ENCODE peak calls at places on chromosomes 6 and 20, in seven cellular contexts. S is cardiac muscle cell; T is PC-9; X is breast epithelium; Z is heart right ventricle; V is CD4-positive, alpha-beta memory T cell; K is cardiac fibroblast. Y is an unnamed sample.

GRCh38 chr6:146244630-146245143 is 215.8 kb downstream of the GRM1 start:
- DNase-seq in S (no peak), T (no peak), X (no peak), Z (no peak), V (no peak), K (no peak), Y (no peak)

GRCh38 chr6:167047554-167047953 is 48.4 kb downstream of the CEP43 start:
- DNase-seq in S (no peak), T (no peak), X (no peak), Z (no peak), V (peak), K (no peak), Y (no peak)

GRCh38 chr20:32872266-32872665 is 13.5 kb downstream of the EFCAB8 start:
- DNase-seq in S (no peak), T (no peak), X (no peak), Z (no peak), V (no peak), K (no peak), Y (no peak)

GRCh38 chr6:154247119-154247814 is 109.3 kb downstream of the IPCEF1 start:
- DNase-seq in S (peak), T (no peak), X (no peak), Z (no peak), V (peak), K (no peak), Y (no peak)

GRCh38 chr6:42460892-42461291 is 9.2 kb upstream of the TRERF1 start:
- DNase-seq in S (no peak), T (no peak), X (no peak), Z (no peak), V (no peak), K (peak), Y (no peak)

GRCh38 chr6:37860226-37860839 is 40.8 kb downstream of the ZFAND3 start:
- DNase-seq in S (peak), T (peak), X (no peak), Z (peak), V (peak), K (peak), Y (no peak)

GRCh38 chr6:104653786-104654185 is 205.9 kb downstream of the HACE1 start:
- DNase-seq in S (no peak), T (no peak), X (no peak), Z (no peak), V (no peak), K (no peak), Y (no peak)

GRCh38 chr6:36326351-36326995 is 10.2 kb downstream of the BNIP5 start:
- DNase-seq in S (no peak), T (no peak), X (no peak), Z (peak), V (no peak), K (peak), Y (no peak)

GRCh38 chr6:49457771-49458170 is 5.3 kb downstream of the MMUT start:
- DNase-seq in S (no peak), T (no peak), X (no peak), Z (no peak), V (no peak), K (no peak), Y (no peak)

GRCh38 chr20:36717657-36718056 is 28.2 kb downstream of the NDRG3 start:
- DNase-seq in S (peak), T (no peak), X (no peak), Z (no peak), V (peak), K (peak), Y (no peak)

GRCh38 chr6:131733376-131734016 is 22.7 kb upstream of the CTAGE9 start:
- DNase-seq in S (no peak), T (no peak), X (peak), Z (peak), V (no peak), K (peak), Y (peak)

GRCh38 chr20:45948742-45949541 is 14.5 kb downstream of the PCIF1 start:
- DNase-seq in S (no peak), T (no peak), X (no peak), Z (no peak), V (no peak), K (no peak), Y (no peak)

GRCh38 chr6:144528605-144529425 is 243.7 kb downstream of the UTRN start:
- DNase-seq in S (peak), T (peak), X (no peak), Z (no peak), V (no peak), K (peak), Y (peak)

GRCh38 chr6:558089-558488 is 98.8 kb downstream of the HUS1B start:
- DNase-seq in S (no peak), T (no peak), X (no peak), Z (no peak), V (no peak), K (peak), Y (no peak)

GRCh38 chr20:43191946-43192847 is 2.5 kb upstream of the PTPRT start:
- DNase-seq in S (peak), T (peak), X (peak), Z (peak), V (no peak), K (no peak), Y (no peak)

GRCh38 chr6:43758617-43759050 is 11.4 kb upstream of the VEGFA start:
- DNase-seq in S (peak), T (peak), X (no peak), Z (no peak), V (no peak), K (no peak), Y (no peak)

GRCh38 chr20:56202493-56203077 is 45.9 kb upstream of the MC3R start:
- DNase-seq in S (no peak), T (peak), X (no peak), Z (no peak), V (no peak), K (peak), Y (no peak)

GRCh38 chr6:13560651-13561044 is 13.8 kb upstream of the SIRT5 start:
- DNase-seq in S (no peak), T (no peak), X (no peak), Z (no peak), V (no peak), K (no peak), Y (no peak)

GRCh38 chr6:83911278-83911677 is 51.8 kb downstream of the CYB5R4 start:
- DNase-seq in S (no peak), T (no peak), X (no peak), Z (no peak), V (no peak), K (no peak), Y (no peak)

GRCh38 chr6:113048741-113049140 is 701.6 kb downstream of the RFPL4B start:
- DNase-seq in S (no peak), T (no peak), X (no peak), Z (no peak), V (no peak), K (peak), Y (no peak)

GRCh38 chr6:155765275-155766194 is 309.9 kb upstream of the NOX3 start:
- DNase-seq in S (no peak), T (no peak), X (no peak), Z (no peak), V (no peak), K (peak), Y (no peak)

GRCh38 chr20:21607971-21608735 is 94.3 kb upstream of the NKX2-2 start:
- DNase-seq in S (no peak), T (peak), X (peak), Z (no peak), V (no peak), K (no peak), Y (no peak)

GRCh38 chr6:167350731-167351655 is 26.1 kb downstream of the TTLL2 start:
- DNase-seq in S (peak), T (no peak), X (peak), Z (peak), V (peak), K (peak), Y (peak)

GRCh38 chr20:34948030-34948429 is 7.6 kb downstream of the GSS start:
- DNase-seq in S (no peak), T (no peak), X (no peak), Z (no peak), V (no peak), K (peak), Y (no peak)

GRCh38 chr6:167495506-167496391 is 170.9 kb downstream of the TTLL2 start:
- DNase-seq in S (no peak), T (no peak), X (no peak), Z (no peak), V (no peak), K (no peak), Y (no peak)

GRCh38 chr20:37315293-37316110 is 26.0 kb downstream of the MANBAL start:
- DNase-seq in S (peak), T (no peak), X (no peak), Z (peak), V (no peak), K (peak), Y (no peak)

GRCh38 chr6:140441256-140441655 is 1066.8 kb upstream of the CITED2 start:
- DNase-seq in S (peak), T (peak), X (peak), Z (peak), V (peak), K (peak), Y (no peak)

GRCh38 chr6:2902470-2902762 is 693 bp downstream of the SERPINB9 start:
- DNase-seq in S (no peak), T (no peak), X (no peak), Z (no peak), V (no peak), K (peak), Y (peak)

GRCh38 chr20:53778041-53778516 is 184.4 kb upstream of the ZNF217 start:
- DNase-seq in S (no peak), T (no peak), X (peak), Z (no peak), V (no peak), K (no peak), Y (no peak)

GRCh38 chr20:32397567-32398084 is 39.5 kb downstream of the ASXL1 start:
- DNase-seq in S (no peak), T (no peak), X (no peak), Z (no peak), V (no peak), K (no peak), Y (no peak)

GRCh38 chr6:105545947-105546710 is 143.2 kb upstream of the PREP start:
- DNase-seq in S (no peak), T (no peak), X (no peak), Z (no peak), V (no peak), K (peak), Y (no peak)

GRCh38 chr6:166907373-166907841 is 48.9 kb downstream of the RNASET2 start:
- DNase-seq in S (no peak), T (no peak), X (no peak), Z (no peak), V (peak), K (no peak), Y (no peak)

GRCh38 chr20:63733579-63734081 is 2.8 kb upstream of the LIME1 start:
- DNase-seq in S (no peak), T (no peak), X (no peak), Z (no peak), V (no peak), K (no peak), Y (no peak)

GRCh38 chr6:163383912-163384311 is 30.6 kb upstream of the QKI start:
- DNase-seq in S (no peak), T (peak), X (no peak), Z (no peak), V (no peak), K (peak), Y (no peak)

GRCh38 chr6:125747589-125748533 is 1.6 kb upstream of the HEY2 start:
- DNase-seq in S (peak), T (peak), X (peak), Z (peak), V (peak), K (peak), Y (no peak)

GRCh38 chr6:154414021-154414813 is 57.6 kb upstream of the IPCEF1 start:
- DNase-seq in S (no peak), T (no peak), X (no peak), Z (no peak), V (no peak), K (peak), Y (peak)

GRCh38 chr6:158086054-158086705 is 81.9 kb downstream of the SERAC1 start:
- DNase-seq in S (no peak), T (no peak), X (no peak), Z (no peak), V (no peak), K (peak), Y (peak)

GRCh38 chr20:43751167-43752050 is 24.6 kb upstream of the GTSF1L start:
- DNase-seq in S (no peak), T (peak), X (no peak), Z (no peak), V (no peak), K (peak), Y (peak)

GRCh38 chr6:4289770-4290320 is 154.5 kb upstream of the ECI2 start:
- DNase-seq in S (no peak), T (no peak), X (no peak), Z (no peak), V (no peak), K (no peak), Y (no peak)

GRCh38 chr6:4282926-4283325 is 147.6 kb upstream of the ECI2 start:
- DNase-seq in S (no peak), T (no peak), X (no peak), Z (no peak), V (no peak), K (no peak), Y (no peak)

GRCh38 chr6:4291453-4292403 is 156.4 kb upstream of the ECI2 start:
- DNase-seq in S (no peak), T (no peak), X (no peak), Z (no peak), V (no peak), K (peak), Y (peak)

GRCh38 chr6:4287811-4288244 is 152.5 kb upstream of the ECI2 start:
- DNase-seq in S (no peak), T (no peak), X (no peak), Z (peak), V (no peak), K (no peak), Y (no peak)
- H3K4me3 ChIP-seq in S (no peak), T (no peak), X (no peak), Z (no peak), V (no peak), K (no peak), Y (no peak)

GRCh38 chr6:79453558-79454042 is 83.6 kb downstream of the LCA5 start:
- DNase-seq in S (no peak), T (peak), X (peak), Z (no peak), V (no peak), K (peak), Y (peak)
- H3K4me3 ChIP-seq in S (no peak), T (no peak), X (no peak), Z (no peak), V (no peak), K (no peak), Y (no peak)

DNA sequence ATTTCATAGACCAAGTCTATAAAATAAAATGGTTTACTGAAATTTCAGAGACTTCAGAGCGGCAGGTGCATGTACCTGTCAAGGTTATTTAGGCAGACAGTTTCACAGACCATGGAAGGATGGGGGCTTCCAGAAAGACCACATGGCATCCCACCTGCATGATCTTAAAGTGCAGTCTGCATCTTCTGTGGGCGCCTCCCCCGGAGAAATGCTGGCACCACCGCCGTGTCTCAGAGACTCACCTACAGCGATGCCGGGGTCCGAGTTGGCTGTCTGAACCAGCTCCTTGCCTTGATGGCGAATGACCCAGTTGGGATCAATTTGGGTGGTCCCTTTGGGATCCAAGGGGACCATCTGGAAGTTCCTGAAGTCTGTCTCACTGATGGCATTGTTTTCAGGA is 30.6 kb downstream of the THBS2 start:
- DNase-seq in S (no peak), T (no peak), X (no peak), Z (no peak), V (no peak), K (no peak), Y (no peak)
- H3K4me3 ChIP-seq in S (no peak), T (no peak), X (no peak), Z (no peak), V (no peak), K (no peak), Y (no peak)

DNA sequence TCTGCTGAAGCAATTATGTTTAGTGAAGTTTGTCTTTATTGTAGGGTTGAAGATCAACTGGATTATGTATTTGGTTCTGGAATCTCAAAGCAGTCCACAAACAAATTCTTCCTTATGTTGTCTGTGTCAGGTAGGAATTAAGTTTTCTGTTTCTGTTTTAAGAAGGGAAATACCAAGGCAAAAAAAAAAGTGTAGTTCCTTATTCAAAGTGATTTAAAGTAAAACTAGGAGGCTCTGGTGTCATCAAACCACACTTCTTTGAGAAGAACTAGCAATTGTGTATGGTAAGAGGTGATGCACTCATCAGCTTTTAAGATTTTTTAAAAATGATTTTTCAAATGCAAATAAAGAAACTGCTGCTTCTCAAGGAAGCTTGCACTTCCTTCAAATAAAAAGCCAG is 1.9 kb downstream of the FAM135A start:
- DNase-seq in S (no peak), T (no peak), X (no peak), Z (no peak), V (no peak), K (no peak), Y (no peak)
- H3K4me3 ChIP-seq in S (no peak), T (peak), X (no peak), Z (no peak), V (no peak), K (no peak), Y (no peak)

DNA sequence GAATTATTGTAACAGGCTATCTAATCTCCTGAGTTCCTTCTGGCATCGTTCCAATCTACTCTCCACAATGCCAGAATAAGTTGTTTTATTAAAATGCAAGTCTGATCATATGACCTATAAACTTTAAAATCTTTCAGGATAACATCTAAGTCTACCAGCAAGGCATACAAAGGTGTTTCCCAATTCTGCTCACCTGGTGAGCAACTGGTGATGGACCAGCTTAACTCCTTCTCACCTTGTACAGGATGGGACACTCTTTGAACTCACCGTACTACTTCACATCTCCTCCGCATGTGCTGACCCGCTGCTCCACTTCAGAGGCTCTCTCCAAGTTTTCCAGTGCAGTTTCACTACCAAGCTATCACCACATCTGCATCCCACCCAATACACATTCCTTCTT is 7.8 kb downstream of the CD164 start:
- DNase-seq in S (no peak), T (no peak), X (no peak), Z (no peak), V (no peak), K (no peak), Y (no peak)
- H3K4me3 ChIP-seq in S (no peak), T (no peak), X (no peak), Z (no peak), V (no peak), K (no peak), Y (no peak)

DNA sequence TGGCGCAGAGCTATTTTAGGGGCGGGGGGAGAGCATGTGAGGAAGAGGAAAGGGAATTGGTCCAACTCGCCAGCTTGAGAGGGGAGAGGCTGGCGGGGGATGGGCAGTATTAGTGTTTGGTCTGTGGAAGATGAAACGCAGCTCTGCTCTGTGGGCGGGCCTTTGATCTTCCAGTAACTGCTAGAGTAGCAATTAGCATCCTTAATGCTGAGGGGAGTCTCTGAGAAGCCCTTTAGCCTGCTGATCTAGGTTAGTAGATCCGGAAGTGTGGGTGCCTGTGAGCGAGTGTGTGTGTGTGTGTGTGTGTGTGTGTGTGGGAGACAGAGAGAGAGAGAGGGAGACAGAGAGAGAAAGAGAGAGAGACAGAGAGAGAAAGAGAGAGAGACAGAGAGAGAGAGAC is 117.2 kb upstream of the BACH2 start:
- DNase-seq in S (peak), T (no peak), X (no peak), Z (peak), V (peak), K (no peak), Y (no peak)
- H3K4me3 ChIP-seq in S (no peak), T (no peak), X (peak), Z (peak), V (peak), K (no peak), Y (no peak)

GRCh38 chr20:62644044-62644795 is 1.9 kb downstream of the SLCO4A1 start:
- DNase-seq in S (no peak), T (peak), X (no peak), Z (no peak), V (no peak), K (no peak), Y (no peak)
- H3K4me3 ChIP-seq in S (no peak), T (peak), X (peak), Z (peak), V (no peak), K (no peak), Y (peak)

DNA sequence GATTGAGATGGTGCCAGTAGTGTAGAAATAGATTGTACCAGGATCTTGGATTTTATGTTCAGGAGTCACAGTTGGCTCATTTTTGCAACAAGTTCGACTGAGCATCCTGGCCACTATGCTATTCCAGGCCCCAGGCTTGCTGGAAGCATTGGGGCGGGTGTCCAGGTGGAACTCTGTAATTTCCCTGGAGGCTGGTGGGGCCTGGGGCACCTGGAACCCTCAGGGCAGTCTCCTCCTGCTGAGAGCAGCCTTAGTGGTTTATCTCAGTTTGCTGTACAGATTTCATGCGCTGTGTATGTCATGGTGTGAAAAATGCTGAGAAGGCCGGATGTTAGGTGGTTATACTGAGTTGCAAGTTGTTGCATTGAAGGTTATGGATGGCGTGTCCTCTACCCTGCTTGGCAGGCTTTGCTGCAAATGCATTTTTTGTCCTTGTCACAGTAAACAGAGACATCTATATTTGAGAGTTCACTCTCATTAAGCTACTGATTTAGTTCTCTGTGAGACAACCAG is 135.1 kb upstream of the MYLIP start:
- DNase-seq in S (no peak), T (no peak), X (no peak), Z (no peak), V (no peak), K (no peak), Y (no peak)
- H3K4me3 ChIP-seq in S (no peak), T (no peak), X (no peak), Z (no peak), V (no peak), K (no peak), Y (no peak)

GRCh38 chr6:41374618-41375590 is 39.5 kb downstream of the NCR2 start:
- DNase-seq in S (peak), T (no peak), X (no peak), Z (no peak), V (no peak), K (peak), Y (no peak)
- H3K4me3 ChIP-seq in S (peak), T (no peak), X (peak), Z (no peak), V (no peak), K (no peak), Y (no peak)